ENCODE peak calls at places on chromosome 20, in six cellular contexts. A is cardiac fibroblast, Y is Caki2, U is KBM-7, I is T-cell, M is GM13976. J is an unnamed sample.

GRCh38 chr20:58044286-58044685 is 184.2 kb downstream of the ANKRD60 start:
- DNase-seq in U (no peak), I (no peak), A (no peak), Y (no peak), M (no peak), J (no peak)

GRCh38 chr20:18971574-18971973 is 158.0 kb downstream of the SCP2D1 start:
- DNase-seq in M (no peak), U (no peak), Y (no peak), A (no peak), I (no peak), J (peak)

GRCh38 chr20:50691585-50692552 is 527 bp upstream of the RIPOR3 start:
- DNase-seq in M (no peak), I (no peak), Y (no peak), A (peak), U (no peak), J (no peak)

GRCh38 chr20:53399592-53400335 is 193.9 kb downstream of the ZNF217 start:
- DNase-seq in U (no peak), M (no peak), I (no peak), Y (no peak), A (no peak), J (no peak)

GRCh38 chr20:47273591-47274235 is 82.8 kb downstream of the ZMYND8 start:
- DNase-seq in Y (peak), A (peak), M (no peak), U (no peak), I (no peak), J (no peak)

GRCh38 chr20:2874456-2874855 is 1.2 kb downstream of the PTPRA start:
- DNase-seq in M (no peak), I (no peak), Y (no peak), A (no peak), U (peak), J (no peak)

GRCh38 chr20:12201289-12201991 is 283.7 kb downstream of the BTBD3 start:
- DNase-seq in I (no peak), Y (no peak), U (no peak), A (peak), M (no peak), J (peak)

GRCh38 chr20:57429579-57430202 is 38.5 kb downstream of the RBM38 start:
- DNase-seq in M (no peak), Y (peak), I (no peak), U (peak), A (no peak), J (peak)

GRCh38 chr20:2759143-2759542 is 41.3 kb downstream of the CPXM1 start:
- DNase-seq in I (no peak), M (no peak), U (no peak), Y (no peak), A (no peak), J (no peak)

GRCh38 chr20:2112910-2113309 is 11.3 kb downstream of the STK35 start:
- DNase-seq in U (no peak), A (no peak), Y (no peak), I (no peak), M (no peak), J (no peak)

GRCh38 chr20:25300496-25301170 is 52.7 kb downstream of the PYGB start:
- DNase-seq in A (peak), Y (no peak), U (no peak), I (no peak), M (no peak), J (no peak)

GRCh38 chr20:35571566-35571965 is 29.7 kb downstream of the ERGIC3 start:
- DNase-seq in A (no peak), Y (no peak), I (no peak), U (no peak), M (no peak), J (no peak)

GRCh38 chr20:38139919-38140753 is 24.9 kb downstream of the TGM2 start:
- DNase-seq in I (no peak), Y (no peak), M (no peak), U (peak), A (peak), J (peak)

GRCh38 chr20:50713677-50714101 is 17.7 kb upstream of the PARD6B start:
- DNase-seq in M (no peak), U (peak), I (no peak), A (peak), Y (no peak), J (no peak)

GRCh38 chr20:10558635-10559187 is 115.1 kb downstream of the JAG1 start:
- DNase-seq in A (peak), U (no peak), I (peak), Y (peak), M (peak), J (peak)

GRCh38 chr20:32636278-32636677 is 37.5 kb downstream of the C20orf203 start:
- DNase-seq in M (no peak), A (peak), Y (no peak), U (no peak), I (no peak), J (no peak)

GRCh38 chr20:11389188-11389587 is 528.5 kb upstream of the BTBD3 start:
- DNase-seq in A (no peak), M (no peak), I (no peak), U (no peak), Y (no peak), J (peak)

GRCh38 chr20:46592580-46593362 is 42.3 kb upstream of the OCSTAMP start:
- DNase-seq in Y (no peak), A (no peak), I (no peak), M (no peak), U (no peak), J (peak)

GRCh38 chr20:50339196-50339901 is 148.7 kb downstream of the CEBPB start:
- DNase-seq in I (no peak), A (peak), U (no peak), Y (no peak), M (no peak), J (no peak)

GRCh38 chr20:37816003-37816402 is 86.9 kb upstream of the VSTM2L start:
- DNase-seq in A (no peak), M (no peak), Y (no peak), I (no peak), U (no peak), J (no peak)

GRCh38 chr20:34268851-34269668 is 27.8 kb downstream of the ASIP start:
- DNase-seq in A (peak), Y (no peak), U (no peak), I (peak), M (peak), J (no peak)

GRCh38 chr20:16569218-16570153 is 3.8 kb downstream of the KIF16B start:
- DNase-seq in M (no peak), A (no peak), Y (peak), I (no peak), U (no peak), J (no peak)

GRCh38 chr20:32231847-32232246 is 24.2 kb downstream of the POFUT1 start:
- DNase-seq in M (peak), A (peak), I (peak), Y (no peak), U (peak), J (no peak)

J was measured in MCF 10A.